ENCODE peak calls at places on chromosomes 13 and 19, in four cellular contexts. One of them, this sample, is unnamed.

GRCh38 chr19:33125929-33126388 is 6.0 kb upstream of the WDR88 start:
- DNase-seq in breast epithelium: no peak
- DNase-seq in left lung: peak; percentile 71
- DNase-seq in fibroblast of pulmonary artery: peak; percentile 78
- DNase-seq in this sample: no peak

GRCh38 chr13:44713793-44714469 is 137.8 kb upstream of the TSC22D1 start:
- DNase-seq in breast epithelium: no peak
- DNase-seq in left lung: no peak
- DNase-seq in fibroblast of pulmonary artery: peak; percentile 92
- DNase-seq in this sample: peak; percentile 85

GRCh38 chr13:77338961-77339401 is 12.1 kb upstream of the MYCBP2 start:
- DNase-seq in breast epithelium: no peak
- DNase-seq in left lung: no peak
- DNase-seq in fibroblast of pulmonary artery: no peak
- DNase-seq in this sample: no peak

GRCh38 chr19:34171539-34171876 is 796 bp upstream of the LSM14A start:
- DNase-seq in breast epithelium: no peak
- DNase-seq in left lung: no peak
- DNase-seq in fibroblast of pulmonary artery: peak; percentile 37
- DNase-seq in this sample: no peak

GRCh38 chr19:31066385-31066784 is 282.9 kb downstream of the TSHZ3 start:
- DNase-seq in breast epithelium: no peak
- DNase-seq in left lung: no peak
- DNase-seq in fibroblast of pulmonary artery: peak; percentile 29
- DNase-seq in this sample: no peak

GRCh38 chr13:109998808-109999528 is 212.6 kb upstream of the IRS2 start:
- DNase-seq in breast epithelium: no peak
- DNase-seq in left lung: no peak
- DNase-seq in fibroblast of pulmonary artery: peak; percentile 84
- DNase-seq in this sample: no peak

GRCh38 chr13:91045351-91046034 is 302.0 kb upstream of the MIR17HG start:
- DNase-seq in breast epithelium: no peak
- DNase-seq in left lung: no peak
- DNase-seq in fibroblast of pulmonary artery: peak; percentile 14
- DNase-seq in this sample: no peak

GRCh38 chr19:45769821-45770191 is 754 bp upstream of the SIX5 start:
- DNase-seq in breast epithelium: no peak
- DNase-seq in left lung: peak; percentile 75
- DNase-seq in fibroblast of pulmonary artery: peak; percentile 52
- DNase-seq in this sample: no peak

GRCh38 chr13:39036212-39036611 is 1.7 kb downstream of the PROSER1 start:
- DNase-seq in breast epithelium: no peak
- DNase-seq in left lung: no peak
- DNase-seq in fibroblast of pulmonary artery: peak; percentile 44
- DNase-seq in this sample: no peak

GRCh38 chr19:39297931-39298634 is 1.9 kb downstream of the IFNL1 start:
- DNase-seq in breast epithelium: no peak
- DNase-seq in left lung: peak; percentile 81
- DNase-seq in fibroblast of pulmonary artery: no peak
- DNase-seq in this sample: no peak

GRCh38 chr13:42396501-42396900 is 124.5 kb downstream of the AKAP11 start:
- DNase-seq in breast epithelium: no peak
- DNase-seq in left lung: no peak
- DNase-seq in fibroblast of pulmonary artery: no peak
- DNase-seq in this sample: no peak

GRCh38 chr19:45442927-45443461 is 19.3 kb upstream of the ERCC1 start:
- DNase-seq in breast epithelium: no peak
- DNase-seq in left lung: peak; percentile 80
- DNase-seq in fibroblast of pulmonary artery: peak; percentile 56
- DNase-seq in this sample: peak; percentile 63

GRCh38 chr19:28466107-28467045 is 746.6 kb downstream of the UQCRFS1 start:
- DNase-seq in breast epithelium: no peak
- DNase-seq in left lung: no peak
- DNase-seq in fibroblast of pulmonary artery: peak; percentile 60
- DNase-seq in this sample: no peak

GRCh38 chr13:23922005-23922932 is 25.0 kb upstream of the C1QTNF9B start:
- DNase-seq in breast epithelium: no peak
- DNase-seq in left lung: no peak
- DNase-seq in fibroblast of pulmonary artery: peak; percentile 18
- DNase-seq in this sample: no peak

GRCh38 chr13:24670927-24671326 is 9.3 kb upstream of the ATP12A start:
- DNase-seq in breast epithelium: no peak
- DNase-seq in left lung: no peak
- DNase-seq in fibroblast of pulmonary artery: peak; percentile 18
- DNase-seq in this sample: no peak

GRCh38 chr13:90974249-90974954 is 373.1 kb upstream of the MIR17HG start:
- DNase-seq in breast epithelium: no peak
- DNase-seq in left lung: no peak
- DNase-seq in fibroblast of pulmonary artery: no peak
- DNase-seq in this sample: no peak

GRCh38 chr13:42119091-42119490 is 70.6 kb downstream of the DGKH start:
- DNase-seq in breast epithelium: no peak
- DNase-seq in left lung: no peak
- DNase-seq in fibroblast of pulmonary artery: no peak
- DNase-seq in this sample: no peak

GRCh38 chr13:97339019-97339988 is 94.7 kb upstream of the RAP2A start:
- DNase-seq in breast epithelium: no peak
- DNase-seq in left lung: no peak
- DNase-seq in fibroblast of pulmonary artery: peak; percentile 93
- DNase-seq in this sample: peak; percentile 85

GRCh38 chr19:15129856-15130580 is 22.8 kb downstream of the SYDE1 start:
- DNase-seq in breast epithelium: no peak
- DNase-seq in left lung: no peak
- DNase-seq in fibroblast of pulmonary artery: no peak
- DNase-seq in this sample: no peak

GRCh38 chr13:24680258-24680920 is at the start of gene ATP12A:
- DNase-seq in breast epithelium: no peak
- DNase-seq in left lung: peak; percentile 84
- DNase-seq in fibroblast of pulmonary artery: no peak
- DNase-seq in this sample: no peak

GRCh38 chr19:6718741-6719539 is 1.5 kb downstream of the C3 start:
- DNase-seq in breast epithelium: no peak
- DNase-seq in left lung: peak; percentile 81
- DNase-seq in fibroblast of pulmonary artery: peak; percentile 75
- DNase-seq in this sample: no peak

DNA sequence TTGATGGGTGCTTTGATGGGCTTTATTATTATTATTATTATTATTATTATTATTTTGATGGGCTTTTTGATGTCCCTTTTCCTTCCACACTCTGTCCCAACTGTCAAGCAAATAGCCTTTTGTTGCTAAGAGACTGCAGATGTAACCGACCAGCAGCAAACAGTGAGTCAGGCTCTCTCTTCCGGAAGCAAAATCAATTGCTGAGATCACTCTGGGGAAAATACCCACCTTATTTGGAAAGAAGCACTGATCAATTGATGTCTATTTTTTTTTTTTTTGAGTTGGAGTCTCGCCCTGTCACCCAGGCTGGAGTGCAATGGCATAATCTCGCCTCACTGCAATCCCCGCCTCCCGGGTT is 2.9 kb downstream of the LDLR start:
- DNase-seq in breast epithelium: no peak
- DNase-seq in left lung: no peak
- DNase-seq in fibroblast of pulmonary artery: peak; percentile 84
- DNase-seq in this sample: no peak
- H3K4me3 ChIP-seq in breast epithelium: peak overlapping the region; percentile 62
- H3K4me3 ChIP-seq in left lung: no peak overlapping the region
- H3K4me3 ChIP-seq in fibroblast of pulmonary artery: peak overlapping the region; percentile 97
- H3K4me3 ChIP-seq in this sample: no peak overlapping the region

GRCh38 chr19:48085077-48085476 is 25.5 kb downstream of the PLA2G4C start:
- DNase-seq in breast epithelium: no peak
- DNase-seq in left lung: no peak
- DNase-seq in fibroblast of pulmonary artery: no peak
- DNase-seq in this sample: no peak

GRCh38 chr19:48090281-48090802 is 20.3 kb downstream of the PLA2G4C start:
- DNase-seq in breast epithelium: peak; percentile 34
- DNase-seq in left lung: no peak
- DNase-seq in fibroblast of pulmonary artery: no peak
- DNase-seq in this sample: no peak

DNA sequence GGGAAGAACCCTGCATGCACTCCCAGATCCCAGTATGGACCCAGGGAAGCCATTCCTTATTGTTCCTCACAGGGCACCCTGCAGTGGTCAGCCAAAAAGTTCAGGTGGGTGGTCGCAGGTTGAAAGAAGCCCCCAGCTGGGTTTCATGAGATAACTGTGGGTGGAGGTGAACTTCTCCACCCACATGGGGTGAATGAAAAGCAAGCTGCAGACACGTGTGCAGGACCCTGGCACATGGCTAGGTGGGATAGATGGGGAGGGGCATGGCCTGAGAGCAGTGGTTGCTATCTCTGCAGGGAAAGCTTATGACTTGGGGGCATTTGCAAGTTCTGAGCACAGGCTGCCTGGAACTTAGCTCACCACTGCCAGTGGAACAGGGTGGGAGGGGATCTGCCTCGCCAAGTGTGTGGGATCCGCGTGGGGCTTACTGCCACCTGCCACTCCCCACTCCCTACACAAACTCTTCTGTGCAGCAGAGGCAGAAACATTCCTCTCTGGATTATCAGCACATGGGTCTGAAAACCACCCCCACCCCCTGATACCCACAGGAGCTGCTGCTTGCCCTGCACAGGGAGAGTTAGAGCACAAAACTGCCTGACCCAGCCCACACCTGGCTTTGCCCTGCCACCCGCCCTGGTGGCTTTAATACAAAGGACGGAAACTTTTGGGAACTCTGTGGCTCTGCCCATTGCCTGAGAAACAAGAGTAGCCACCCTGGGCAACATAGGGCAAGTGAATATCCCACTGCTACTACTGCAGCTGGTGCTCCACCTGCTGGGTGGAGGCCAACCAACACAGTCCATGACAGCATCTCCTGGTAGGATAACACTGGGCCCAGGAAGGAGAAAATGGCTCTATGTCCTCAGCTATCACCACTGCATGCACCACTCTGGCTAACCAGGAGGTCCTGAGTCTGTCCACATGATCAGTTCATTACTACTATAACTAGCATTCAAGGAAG is 24.4 kb downstream of the PLA2G4C start:
- DNase-seq in breast epithelium: peak; percentile 27
- DNase-seq in left lung: no peak
- DNase-seq in fibroblast of pulmonary artery: no peak
- DNase-seq in this sample: no peak
- H3K4me3 ChIP-seq in breast epithelium: no peak overlapping the region
- H3K4me3 ChIP-seq in left lung: no peak overlapping the region
- H3K4me3 ChIP-seq in fibroblast of pulmonary artery: no peak overlapping the region
- H3K4me3 ChIP-seq in this sample: no peak overlapping the region

GRCh38 chr19:29499921-29500590 is 25.7 kb upstream of the VSTM2B start:
- DNase-seq in breast epithelium: no peak
- DNase-seq in left lung: no peak
- DNase-seq in fibroblast of pulmonary artery: no peak
- DNase-seq in this sample: no peak
- H3K4me3 ChIP-seq in breast epithelium: no peak overlapping the region
- H3K4me3 ChIP-seq in left lung: no peak overlapping the region
- H3K4me3 ChIP-seq in fibroblast of pulmonary artery: no peak overlapping the region
- H3K4me3 ChIP-seq in this sample: no peak overlapping the region

GRCh38 chr19:51371186-51371690 is 1.2 kb downstream of the NKG7 start:
- DNase-seq in breast epithelium: no peak
- DNase-seq in left lung: no peak
- DNase-seq in fibroblast of pulmonary artery: no peak
- DNase-seq in this sample: no peak
- H3K4me3 ChIP-seq in breast epithelium: no peak overlapping the region
- H3K4me3 ChIP-seq in left lung: no peak overlapping the region
- H3K4me3 ChIP-seq in fibroblast of pulmonary artery: no peak overlapping the region
- H3K4me3 ChIP-seq in this sample: no peak overlapping the region

DNA sequence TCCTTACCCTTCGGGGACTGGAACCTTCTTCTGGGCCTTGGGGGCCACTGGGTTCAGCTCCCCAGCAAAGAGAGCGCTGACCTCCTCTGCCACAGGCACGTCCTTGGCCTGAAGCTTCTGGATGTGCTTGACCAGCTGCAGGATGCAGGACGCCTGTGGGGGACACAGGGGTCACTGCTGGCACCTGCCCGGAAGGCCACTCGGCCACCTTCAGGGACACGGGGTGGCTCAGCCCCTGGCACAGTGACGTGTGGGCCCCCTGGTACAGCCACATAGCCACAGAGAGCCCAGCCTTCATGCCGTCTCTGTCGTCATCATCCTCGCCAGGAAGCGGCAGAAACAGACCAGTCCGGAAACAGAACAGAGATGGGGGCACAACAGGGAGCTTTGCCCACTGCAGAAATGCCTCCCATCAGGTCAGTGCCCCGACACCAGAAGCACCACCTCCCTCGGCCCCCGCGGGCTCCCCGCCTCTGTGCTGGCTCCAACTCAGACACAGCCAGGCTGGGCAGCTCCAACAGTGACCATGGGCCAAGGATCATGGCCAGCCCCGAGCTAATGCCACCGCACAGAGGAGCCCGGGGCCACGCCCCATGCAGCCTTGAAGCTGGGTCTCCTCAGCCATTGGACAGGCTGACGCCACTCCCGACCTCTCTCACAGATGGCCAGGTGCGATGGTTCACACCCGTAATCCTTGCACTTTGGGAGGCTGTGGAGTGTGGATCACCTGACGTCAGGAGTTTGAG is 20.7 kb downstream of the IZUMO4 start:
- DNase-seq in breast epithelium: no peak
- DNase-seq in left lung: no peak
- DNase-seq in fibroblast of pulmonary artery: no peak
- DNase-seq in this sample: no peak
- H3K4me3 ChIP-seq in breast epithelium: no peak overlapping the region
- H3K4me3 ChIP-seq in left lung: no peak overlapping the region
- H3K4me3 ChIP-seq in fibroblast of pulmonary artery: no peak overlapping the region
- H3K4me3 ChIP-seq in this sample: no peak overlapping the region

DNA sequence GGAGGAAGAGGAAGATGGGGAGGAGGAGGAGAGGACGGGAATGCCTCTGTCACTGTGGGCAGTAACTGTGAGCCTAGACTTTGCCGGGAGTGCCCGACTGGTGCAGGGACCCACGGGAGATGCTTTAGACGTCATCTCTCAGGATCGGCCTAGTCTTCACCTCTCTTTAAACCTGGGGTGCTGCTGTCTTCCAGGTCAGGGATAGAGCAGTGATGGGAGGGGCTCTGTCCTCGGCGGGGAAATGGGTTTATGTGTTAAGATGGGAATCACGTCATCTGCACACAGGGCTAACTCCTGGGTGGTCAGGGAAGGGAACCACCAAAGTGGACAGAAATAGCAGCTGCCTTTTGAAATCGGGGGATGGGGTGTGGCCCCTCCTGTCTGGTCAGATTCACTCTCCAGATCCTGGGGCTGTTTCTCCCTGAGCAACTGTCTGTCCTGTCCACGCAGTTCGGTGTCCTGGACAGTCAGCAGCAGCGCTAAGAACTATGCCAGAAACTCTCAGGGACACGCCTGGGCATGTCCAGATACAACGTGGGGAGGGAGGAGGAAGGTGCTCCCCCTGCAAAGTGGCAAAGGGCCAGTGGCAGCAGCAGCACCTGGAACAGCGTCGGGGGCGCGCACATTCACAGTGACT is 26.8 kb downstream of the GAS6 start:
- DNase-seq in breast epithelium: no peak
- DNase-seq in left lung: no peak
- DNase-seq in fibroblast of pulmonary artery: peak; percentile 82
- DNase-seq in this sample: no peak
- H3K4me3 ChIP-seq in breast epithelium: no peak overlapping the region
- H3K4me3 ChIP-seq in left lung: no peak overlapping the region
- H3K4me3 ChIP-seq in fibroblast of pulmonary artery: no peak overlapping the region
- H3K4me3 ChIP-seq in this sample: no peak overlapping the region

GRCh38 chr19:3366104-3366760 is at the start of gene NFIC:
- DNase-seq in breast epithelium: peak; percentile 82
- DNase-seq in left lung: peak; percentile 92
- DNase-seq in fibroblast of pulmonary artery: peak; percentile 87
- DNase-seq in this sample: peak; percentile 87
- H3K4me3 ChIP-seq in breast epithelium: peak within 1 kb of the TSS; percentile 95
- H3K4me3 ChIP-seq in left lung: peak within 1 kb of the TSS; percentile 94
- H3K4me3 ChIP-seq in fibroblast of pulmonary artery: peak within 1 kb of the TSS; percentile 81
- H3K4me3 ChIP-seq in this sample: peak within 1 kb of the TSS; percentile 99

GRCh38 chr19:19644054-19644388 is 564 bp upstream of the GMIP start:
- DNase-seq in breast epithelium: no peak
- DNase-seq in left lung: no peak
- DNase-seq in fibroblast of pulmonary artery: no peak
- DNase-seq in this sample: no peak
- H3K4me3 ChIP-seq in breast epithelium: peak overlapping the region; percentile 68
- H3K4me3 ChIP-seq in left lung: peak overlapping the region; percentile 91
- H3K4me3 ChIP-seq in fibroblast of pulmonary artery: peak overlapping the region; percentile 83
- H3K4me3 ChIP-seq in this sample: peak overlapping the region; percentile 98